ENCODE peak calls at places on chromosomes 5 and 9, in ten cellular contexts. Y is CD8-positive, alpha-beta T cell; E is PC-3; P is IMR-90; C is AG08395; Z is activated T-helper 2 cell treated with anti-CD3 and anti-CD28 coated beads, Interferon-gamma antibody, Interleukin-2, Interleukin-4, amounts not matched to agents 10 μg/mL and 5 μg/mL and 100 μg/mL, durations not matched to agents 14 hours and 24 hours and 36 hours; M is activated T-helper 1 cell treated with anti-CD3 and anti-CD28 coated beads, Interleukin-12 subunit alpha, Interleukin-12 subunit beta, Interleukin-2, Interleukin-4 antibody, amounts not matched to agents 30 ng/mL and 10 ng/mL and 1 ng/mL, durations not matched to agents 14 hours and 24 hours and 36 hours; J is activated CD4-positive, CD25-positive, alpha-beta regulatory T cell treated with anti-CD3 and anti-CD28 coated beads, Interleukin-2, amount 50 U/mL, for 72 hours; H is astrocyte of the cerebellum; G is endothelial cell. F is an unnamed sample.

GRCh38 chr5:11780641-11781345 is 123.5 kb downstream of the CTNND2 start:
- DNase-seq in Y (no peak), E (no peak), P (no peak), C (no peak), Z (no peak), M (no peak), J (no peak), H (no peak), G (no peak), F (no peak)

GRCh38 chr5:172801184-172801671 is 30.2 kb upstream of the DUSP1 start:
- DNase-seq in Y (no peak), E (peak; percentile 87), P (peak; percentile 98), C (peak; percentile 87), Z (no peak), M (no peak), J (no peak), H (no peak), G (no peak), F (no peak)

GRCh38 chr9:118183571-118183970 is 479.4 kb downstream of the TLR4 start:
- DNase-seq in Y (no peak), E (no peak), P (no peak), C (no peak), Z (no peak), M (no peak), J (no peak), H (no peak), G (no peak), F (no peak)

GRCh38 chr5:137072376-137073174 is 426.6 kb downstream of the SPOCK1 start:
- DNase-seq in Y (no peak), E (no peak), P (no peak), C (peak; percentile 38), Z (no peak), M (no peak), J (no peak), H (no peak), G (no peak), F (no peak)

GRCh38 chr5:107204413-107204812 is 466.3 kb downstream of the EFNA5 start:
- DNase-seq in Y (no peak), E (no peak), P (no peak), C (no peak), Z (no peak), M (no peak), J (no peak), H (no peak), G (no peak), F (no peak)

GRCh38 chr9:123111427-123111826 is 78.0 kb downstream of the GPR21 start:
- DNase-seq in Y (no peak), E (no peak), P (no peak), C (no peak), Z (no peak), M (no peak), J (no peak), H (no peak), G (no peak), F (no peak)

GRCh38 chr9:124285903-124286291 is 28.1 kb downstream of the NEK6 start:
- DNase-seq in Y (no peak), E (no peak), P (peak; percentile 99), C (peak; percentile 91), Z (peak; percentile 27), M (no peak), J (no peak), H (peak; percentile 97), G (no peak), F (no peak)

GRCh38 chr5:159469496-159470370 is 139.4 kb upstream of the IL12B start:
- DNase-seq in Y (peak; percentile 21), E (peak; percentile 61), P (no peak), C (no peak), Z (no peak), M (no peak), J (no peak), H (no peak), G (no peak), F (no peak)

GRCh38 chr5:14341571-14342225 is 198.6 kb downstream of the TRIO start:
- DNase-seq in Y (no peak), E (no peak), P (no peak), C (no peak), Z (no peak), M (no peak), J (no peak), H (no peak), G (no peak), F (no peak)

GRCh38 chr5:150106669-150107068 is 20.3 kb upstream of the CSF1R start:
- DNase-seq in Y (no peak), E (no peak), P (no peak), C (no peak), Z (no peak), M (no peak), J (no peak), H (no peak), G (no peak), F (no peak)

GRCh38 chr5:143600396-143601075 is 197.1 kb upstream of the NR3C1 start:
- DNase-seq in Y (no peak), E (no peak), P (peak; percentile 66), C (no peak), Z (no peak), M (no peak), J (no peak), H (no peak), G (no peak), F (no peak)

GRCh38 chr5:95963650-95964410 is 2.2 kb upstream of the ELL2 start:
- DNase-seq in Y (no peak), E (peak; percentile 80), P (no peak), C (no peak), Z (no peak), M (no peak), J (no peak), H (no peak), G (no peak), F (no peak)

GRCh38 chr9:129069128-129069824 is 11.6 kb upstream of the DOLPP1 start:
- DNase-seq in Y (peak; percentile 57), E (no peak), P (no peak), C (no peak), Z (peak; percentile 62), M (peak; percentile 17), J (peak; percentile 48), H (no peak), G (no peak), F (no peak)

GRCh38 chr5:172504736-172505402 is 50.5 kb upstream of the SH3PXD2B start:
- DNase-seq in Y (no peak), E (no peak), P (no peak), C (no peak), Z (no peak), M (no peak), J (no peak), H (no peak), G (no peak), F (no peak)

GRCh38 chr5:72653586-72653985 is 146.4 kb upstream of the ZNF366 start:
- DNase-seq in Y (no peak), E (no peak), P (no peak), C (peak; percentile 6), Z (no peak), M (no peak), J (no peak), H (no peak), G (no peak), F (no peak)

GRCh38 chr9:110623462-110624025 is 44.0 kb upstream of the SVEP1 start:
- DNase-seq in Y (no peak), E (peak; percentile 79), P (peak; percentile 70), C (peak; percentile 52), Z (no peak), M (no peak), J (no peak), H (peak; percentile 57), G (peak; percentile 54), F (peak; percentile 66)